ENCODE peak calls at places on chromosomes 11 and 22, in seven cellular contexts. K, L, O, R, N, F and U are unnamed samples. For H3K27me3 and H3K9me3, the result is how much of the 10 kb centered on the place peaks cover.

GRCh38 chr11:72349616-72350218 is 84.6 kb downstream of the CLPB start:
- DNase-seq in K (no peak), O (peak), F (no peak), R (no peak), L (no peak), N (no peak), U (no peak)

GRCh38 chr11:74754507-74755255 is 6.0 kb downstream of the RNF169 start:
- DNase-seq in L (no peak), O (no peak), R (no peak), N (no peak), F (no peak), K (no peak), U (no peak)

GRCh38 chr11:27401280-27401679 is 38.3 kb upstream of the CCDC34 start:
- DNase-seq in N (no peak), K (no peak), L (no peak), F (no peak), R (no peak), O (no peak), U (no peak)

GRCh38 chr11:122731500-122731913 is 76.0 kb downstream of the UBASH3B start:
- DNase-seq in O (no peak), F (no peak), K (no peak), L (no peak), N (no peak), R (no peak), U (no peak)

GRCh38 chr11:40338739-40339138 is 1120.7 kb downstream of the LRRC4C start:
- DNase-seq in F (no peak), R (no peak), L (no peak), K (no peak), O (no peak), N (no peak), U (no peak)

GRCh38 chr22:46259374-46259773 is 3.8 kb downstream of the PKDREJ start:
- DNase-seq in N (no peak), O (no peak), L (no peak), F (no peak), R (no peak), K (no peak), U (no peak)

GRCh38 chr22:45885171-45885840 is 91.7 kb downstream of the WNT7B start:
- DNase-seq in O (peak), R (no peak), F (no peak), N (no peak), L (no peak), K (no peak), U (no peak)

GRCh38 chr11:28105869-28106268 is 2.1 kb downstream of the KIF18A start:
- DNase-seq in F (no peak), N (no peak), L (no peak), R (no peak), K (no peak), O (no peak), U (no peak)

GRCh38 chr11:2555891-2556290 is 111.1 kb downstream of the KCNQ1 start:
- DNase-seq in F (no peak), K (no peak), O (no peak), N (no peak), L (no peak), R (no peak), U (no peak)

GRCh38 chr11:66467756-66468155 is 1.1 kb downstream of the PELI3 start:
- DNase-seq in K (peak), N (no peak), O (no peak), L (peak), R (peak), F (peak), U (peak)

GRCh38 chr11:28697920-28698827 is 590.0 kb downstream of the METTL15 start:
- DNase-seq in O (peak), L (no peak), F (peak), N (no peak), K (no peak), R (peak), U (peak)

GRCh38 chr11:61972796-61973602 is 5.6 kb upstream of the FTH1 start:
- DNase-seq in K (no peak), R (no peak), F (no peak), N (no peak), L (peak), O (no peak), U (peak)

GRCh38 chr11:107719062-107719461 is 7.2 kb upstream of the SLN start:
- DNase-seq in L (no peak), F (no peak), O (no peak), R (no peak), K (no peak), N (no peak), U (no peak)

GRCh38 chr11:12691473-12691872 is 17.3 kb downstream of the TEAD1 start:
- DNase-seq in R (no peak), N (no peak), K (no peak), L (no peak), F (no peak), O (no peak), U (peak)

GRCh38 chr22:41567452-41567768 is 6.6 kb downstream of the CSDC2 start:
- DNase-seq in L (no peak), O (no peak), R (no peak), N (no peak), F (no peak), K (no peak), U (no peak)

GRCh38 chr11:44814881-44815592 is 88.3 kb downstream of the TSPAN18 start:
- DNase-seq in R (no peak), F (no peak), N (no peak), O (peak), L (no peak), K (no peak), U (no peak)

GRCh38 chr11:76209956-76210885 is 3.9 kb upstream of the WNT11 start:
- DNase-seq in L (no peak), N (no peak), R (peak), F (peak), O (peak), K (peak), U (peak)

GRCh38 chr11:10351768-10352641 is 47.1 kb downstream of the ADM start:
- DNase-seq in L (peak), O (peak), K (no peak), R (peak), F (peak), N (no peak), U (peak)

GRCh38 chr22:23251445-23252093 is 71.3 kb downstream of the BCR start:
- DNase-seq in L (no peak), F (no peak), K (no peak), N (no peak), O (peak), R (peak), U (peak)

GRCh38 chr22:39241632-39242388 is 3.0 kb downstream of the PDGFB start:
- DNase-seq in R (no peak), O (no peak), N (peak), K (peak), F (no peak), L (no peak), U (no peak)

GRCh38 chr11:107770546-107770945 is 58.7 kb upstream of the SLN start:
- DNase-seq in L (no peak), R (no peak), N (no peak), F (no peak), O (no peak), K (no peak), U (no peak)

GRCh38 chr11:62295504-62295903 is 3.4 kb downstream of the SCGB1D4 start:
- DNase-seq in N (no peak), K (no peak), F (peak), R (no peak), L (no peak), O (no peak), U (no peak)

GRCh38 chr11:82701847-82702520 is 31.7 kb downstream of the FAM181B start:
- DNase-seq in N (no peak), K (no peak), F (peak), O (peak), R (no peak), L (no peak), U (peak)

GRCh38 chr22:17258015-17258827 is 39.0 kb upstream of the ADA2 start:
- DNase-seq in O (peak), R (peak), F (peak), N (peak), L (peak), K (peak), U (peak)

GRCh38 chr22:42562282-42562681 is 8.5 kb downstream of the SERHL2 start:
- DNase-seq in R (no peak), N (peak), F (no peak), K (no peak), L (no peak), O (no peak), U (peak)

GRCh38 chr11:59755701-59756495 is 722 bp downstream of the STX3 start:
- DNase-seq in K (no peak), N (peak), L (peak), R (peak), O (peak), F (peak), U (peak)

DNA sequence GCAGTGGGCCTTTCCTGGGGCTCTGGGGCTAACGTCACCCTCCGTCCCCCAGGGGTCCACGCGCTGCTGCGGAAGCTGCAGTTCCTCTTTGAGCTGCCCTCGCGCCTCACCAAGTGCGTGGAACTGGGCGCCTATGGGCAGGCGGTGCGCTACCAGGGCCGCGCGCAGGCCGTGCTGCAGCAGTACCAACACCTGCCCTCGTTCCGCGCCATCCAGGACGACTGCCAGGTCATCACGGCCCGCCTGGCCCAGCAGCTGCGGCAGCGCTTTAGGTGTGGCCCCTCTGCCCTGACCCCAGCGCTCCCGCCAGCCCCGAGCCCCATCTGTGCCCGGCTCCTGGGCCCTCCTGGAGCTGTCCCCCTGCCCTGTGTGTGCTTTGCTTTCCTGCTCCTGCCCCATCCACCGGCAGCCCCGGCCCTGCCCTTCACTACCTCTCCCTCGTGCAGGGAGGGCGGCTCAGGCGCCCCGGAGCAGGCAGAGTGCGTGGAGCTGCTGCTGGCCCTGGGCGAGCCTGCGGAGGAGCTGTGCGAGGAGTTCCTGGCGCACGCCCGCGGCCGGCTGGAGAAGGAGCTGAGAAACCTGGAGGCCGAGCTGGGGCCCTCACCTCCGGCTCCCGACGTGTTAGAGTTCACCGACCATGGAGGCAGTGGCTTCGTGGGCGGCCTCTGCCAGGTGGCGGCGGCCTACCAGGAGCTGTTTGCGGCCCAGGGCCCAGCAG is 3.8 kb upstream of the TM7SF2 start:
- DNase-seq in K (no peak), R (no peak), N (no peak), L (no peak), F (no peak), O (no peak), U (no peak)
- H3K27ac ChIP-seq in K (no peak), R (peak), N (no peak), L (no peak), F (no peak), O (no peak), U (no peak)

GRCh38 chr22:22230438-22230837 is 14.1 kb upstream of the VPREB1 start:
- DNase-seq in N (no peak), O (no peak), F (no peak), R (no peak), L (no peak), K (no peak), U (no peak)

GRCh38 chr22:22229683-22230420 is 14.7 kb upstream of the VPREB1 start:
- DNase-seq in F (no peak), K (no peak), O (no peak), L (no peak), R (no peak), N (no peak), U (no peak)

GRCh38 chr22:22228921-22229320 is 15.7 kb upstream of the VPREB1 start:
- DNase-seq in N (no peak), L (no peak), O (no peak), K (no peak), F (no peak), R (no peak), U (no peak)

GRCh38 chr22:22235564-22235963 is 9.0 kb upstream of the VPREB1 start:
- DNase-seq in L (no peak), N (peak), O (no peak), R (no peak), K (peak), F (no peak), U (peak)

DNA sequence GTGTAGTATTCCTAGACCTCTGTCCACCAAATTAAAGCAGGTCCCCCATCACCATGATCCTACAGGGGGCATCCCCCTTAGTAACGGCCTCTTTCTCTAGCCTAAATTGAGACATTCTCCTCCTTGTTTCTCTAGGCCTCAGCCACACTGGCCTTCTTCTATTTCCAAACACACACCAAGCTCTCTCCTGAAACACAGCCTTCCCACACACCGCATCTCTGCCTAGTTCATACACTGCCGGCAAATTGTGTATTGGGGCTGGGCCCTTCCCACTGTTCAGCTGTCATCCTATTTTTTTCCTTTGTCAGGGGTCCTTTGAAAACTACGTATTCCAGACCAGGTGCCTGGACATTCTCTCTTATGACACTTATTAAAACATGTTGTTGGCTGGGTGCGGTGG is 11.5 kb upstream of the VPREB1 start:
- DNase-seq in K (no peak), L (no peak), O (no peak), R (no peak), N (no peak), F (no peak), U (no peak)
- H3K27me3 ChIP-seq in K (under half), L (under half), O (under half), R (under half), N (under half), F (half or more), U (under half)

GRCh38 chr11:97398246-97398645 is 1008.4 kb downstream of the JRKL start:
- DNase-seq in O (no peak), F (no peak), N (no peak), K (no peak), L (no peak), R (no peak), U (no peak)
- H3K9me3 ChIP-seq in O (under half), F (under half), N (under half), K (under half), L (under half), R (under half), U (under half)

DNA sequence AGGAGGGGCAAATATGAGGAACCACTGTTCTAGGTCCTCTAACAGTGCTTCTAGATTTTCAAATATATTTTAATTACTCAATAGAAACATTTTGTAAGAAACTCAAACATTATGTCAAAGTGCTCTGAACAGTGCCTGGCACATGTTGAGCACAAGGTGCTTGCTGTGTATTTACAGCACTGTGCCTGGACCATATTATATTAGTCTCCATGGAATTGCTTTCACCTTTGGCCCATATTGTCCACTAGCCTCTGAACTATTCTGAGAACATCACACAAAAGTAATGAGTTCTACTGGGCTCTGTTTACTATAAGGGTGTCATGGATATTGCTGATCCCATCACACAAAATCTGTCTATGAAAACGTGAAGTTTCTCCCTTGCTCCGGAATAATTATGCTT is 76.7 kb downstream of the PPFIBP2 start:
- DNase-seq in L (no peak), O (no peak), K (no peak), N (no peak), R (no peak), F (no peak), U (peak)
- H3K27ac ChIP-seq in L (no peak), O (no peak), K (no peak), N (no peak), R (no peak), F (no peak), U (no peak)

DNA sequence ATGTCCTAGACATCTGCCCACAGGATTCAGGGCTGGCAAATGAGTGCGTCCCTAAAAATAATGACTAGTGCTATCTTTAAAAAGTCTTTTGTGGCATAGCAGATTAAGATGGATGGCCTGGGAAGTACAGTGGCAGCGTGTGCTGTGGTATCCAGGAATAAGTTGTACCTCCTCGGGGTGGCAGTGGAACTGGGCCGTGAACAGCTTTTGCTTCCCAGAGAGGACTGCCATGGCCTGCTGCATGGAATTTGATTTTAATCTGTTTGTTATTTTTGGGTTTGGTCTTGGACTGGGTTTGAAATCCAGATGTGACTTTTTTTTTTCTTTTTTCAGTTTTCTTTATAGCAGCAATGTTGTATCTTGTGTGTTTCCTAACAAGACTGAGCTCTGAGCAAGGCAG is 71.3 kb upstream of the PARVG start:
- DNase-seq in N (no peak), O (no peak), L (no peak), K (no peak), F (peak), R (no peak), U (no peak)
- H3K27me3 ChIP-seq in N (under half), O (under half), L (under half), K (under half), F (under half), R (under half), U (under half)

GRCh38 chr11:117459121-117459978 is 131.7 kb downstream of the CEP164 start:
- DNase-seq in K (no peak), F (no peak), L (no peak), N (no peak), R (no peak), O (no peak), U (no peak)

GRCh38 chr11:117462183-117462574 is 134.5 kb downstream of the CEP164 start:
- DNase-seq in N (no peak), O (no peak), L (no peak), R (no peak), F (no peak), K (no peak), U (no peak)

GRCh38 chr11:117459979-117460300 is 132.3 kb downstream of the CEP164 start:
- DNase-seq in L (no peak), K (no peak), N (no peak), O (peak), F (no peak), R (no peak), U (no peak)

GRCh38 chr11:117462848-117463247 is 135.2 kb downstream of the CEP164 start:
- DNase-seq in O (no peak), F (no peak), L (no peak), N (no peak), K (no peak), R (no peak), U (no peak)

GRCh38 chr11:117461396-117462182 is 133.9 kb downstream of the CEP164 start:
- DNase-seq in F (no peak), N (no peak), R (no peak), L (no peak), K (no peak), O (no peak), U (no peak)
- H3K9me3 ChIP-seq in F (under half), N (under half), R (under half), L (under half), K (under half), O (under half), U (under half)

GRCh38 chr11:77276271-77276670 is 25.2 kb downstream of the GDPD4 start:
- DNase-seq in N (no peak), K (no peak), R (no peak), F (no peak), O (no peak), L (no peak), U (no peak)
- H3K27ac ChIP-seq in N (no peak), K (no peak), R (no peak), F (no peak), O (no peak), L (no peak), U (no peak)

GRCh38 chr22:30232716-30233218 is 13.8 kb downstream of the LIF start:
- DNase-seq in R (no peak), L (no peak), O (no peak), F (no peak), K (no peak), N (no peak), U (no peak)
- H3K27me3 ChIP-seq in R (under half), L (under half), O (under half), F (under half), K (under half), N (under half), U (under half)

DNA sequence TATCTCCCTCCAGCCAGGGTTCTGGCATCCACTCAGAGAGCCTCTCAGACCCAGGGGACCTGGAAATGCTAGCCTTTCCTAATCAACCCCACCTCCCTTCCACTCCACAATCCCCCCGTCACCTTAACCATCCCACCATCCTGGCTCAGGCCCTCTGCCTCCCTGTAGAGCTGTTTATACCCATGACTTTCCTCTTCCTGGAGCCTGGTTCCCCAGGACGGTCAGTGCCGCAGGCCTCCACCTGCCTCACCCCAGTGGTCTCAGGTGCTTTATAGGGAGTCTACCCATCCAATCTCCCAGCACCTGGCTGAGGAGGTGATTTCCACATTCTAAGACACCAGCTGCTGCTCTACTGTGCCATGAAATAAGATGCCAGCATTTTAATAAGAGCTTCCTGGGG is 1159.5 kb downstream of the TBC1D22A start:
- DNase-seq in K (no peak), R (no peak), F (no peak), O (no peak), L (no peak), N (no peak), U (no peak)
- H3K9me3 ChIP-seq in K (under half), R (under half), F (under half), O (under half), L (under half), N (under half), U (under half)

GRCh38 chr11:19686234-19686633 is 26.4 kb upstream of the NAV2 start:
- DNase-seq in L (no peak), O (no peak), R (no peak), K (no peak), N (no peak), F (no peak), U (no peak)

GRCh38 chr11:19690885-19691284 is 21.8 kb upstream of the NAV2 start:
- DNase-seq in L (no peak), O (no peak), R (no peak), N (no peak), F (no peak), K (no peak), U (no peak)

GRCh38 chr11:19691815-19692214 is 20.8 kb upstream of the NAV2 start:
- DNase-seq in F (no peak), R (no peak), K (no peak), N (no peak), L (no peak), O (no peak), U (no peak)

GRCh38 chr11:19687372-19687771 is 25.3 kb upstream of the NAV2 start:
- DNase-seq in N (no peak), F (no peak), O (no peak), K (no peak), L (no peak), R (no peak), U (no peak)

GRCh38 chr11:19689281-19689975 is 23.2 kb upstream of the NAV2 start:
- DNase-seq in O (no peak), F (no peak), R (no peak), L (no peak), N (no peak), K (no peak), U (no peak)
- H3K27ac ChIP-seq in O (no peak), F (no peak), R (no peak), L (no peak), N (no peak), K (no peak), U (no peak)